ENCODE peak calls at places on chromosomes 2 and 18, in four cellular contexts. One of them, this sample, is unnamed.

GRCh38 chr18:13548106-13548819 is 178.1 kb downstream of the FAM210A start:
- DNase-seq in fibroblast of lung: no peak
- DNase-seq in GM12878: no peak
- DNase-seq in OCI-LY7: no peak
- DNase-seq in this sample: no peak

GRCh38 chr2:240462073-240462703 is 26.7 kb downstream of the GPC1 start:
- DNase-seq in GM12878: no peak
- DNase-seq in fibroblast of lung: no peak
- DNase-seq in OCI-LY7: no peak
- DNase-seq in this sample: no peak

GRCh38 chr18:76490701-76491171 is 4.3 kb downstream of the ZNF516 start:
- DNase-seq in GM12878: no peak
- DNase-seq in OCI-LY7: no peak
- DNase-seq in fibroblast of lung: peak; percentile 30
- DNase-seq in this sample: peak; percentile 55

GRCh38 chr2:46489430-46489829 is 10.1 kb downstream of the TMEM247 start:
- DNase-seq in OCI-LY7: no peak
- DNase-seq in GM12878: no peak
- DNase-seq in fibroblast of lung: no peak
- DNase-seq in this sample: peak; percentile 30

GRCh38 chr2:44598731-44599529 is 237.2 kb downstream of the CAMKMT start:
- DNase-seq in fibroblast of lung: no peak
- DNase-seq in OCI-LY7: no peak
- DNase-seq in GM12878: no peak
- DNase-seq in this sample: no peak

GRCh38 chr2:177799531-177799930 is 273.0 kb downstream of the PDE11A start:
- DNase-seq in OCI-LY7: peak; percentile 12
- DNase-seq in GM12878: no peak
- DNase-seq in fibroblast of lung: peak; percentile 30
- DNase-seq in this sample: no peak

GRCh38 chr2:180205616-180206271 is 198.6 kb upstream of the CWC22 start:
- DNase-seq in GM12878: no peak
- DNase-seq in fibroblast of lung: peak; percentile 16
- DNase-seq in OCI-LY7: no peak
- DNase-seq in this sample: no peak

GRCh38 chr18:36504928-36505327 is 207.4 kb downstream of the FHOD3 start:
- DNase-seq in fibroblast of lung: peak; percentile 60
- DNase-seq in OCI-LY7: no peak
- DNase-seq in GM12878: no peak
- DNase-seq in this sample: no peak

GRCh38 chr2:197146995-197147394 is 163.6 kb downstream of the ANKRD44 start:
- DNase-seq in fibroblast of lung: no peak
- DNase-seq in GM12878: no peak
- DNase-seq in OCI-LY7: no peak
- DNase-seq in this sample: no peak

GRCh38 chr2:153478289-153479261 is at the start of gene RPRM:
- DNase-seq in fibroblast of lung: peak; percentile 54
- DNase-seq in GM12878: no peak
- DNase-seq in OCI-LY7: no peak
- DNase-seq in this sample: peak; percentile 84

GRCh38 chr2:120662046-120662445 is 73.6 kb upstream of the GLI2 start:
- DNase-seq in fibroblast of lung: no peak
- DNase-seq in GM12878: no peak
- DNase-seq in OCI-LY7: no peak
- DNase-seq in this sample: no peak

GRCh38 chr2:127530245-127531132 is 4.2 kb upstream of the IWS1 start:
- DNase-seq in GM12878: no peak
- DNase-seq in fibroblast of lung: no peak
- DNase-seq in OCI-LY7: no peak
- DNase-seq in this sample: no peak

GRCh38 chr18:34595673-34596072 is 114.4 kb upstream of the DTNA start:
- DNase-seq in GM12878: no peak
- DNase-seq in fibroblast of lung: peak; percentile 36
- DNase-seq in OCI-LY7: no peak
- DNase-seq in this sample: no peak

GRCh38 chr18:47457614-47458013 is 206.2 kb upstream of the SKOR2 start:
- DNase-seq in OCI-LY7: no peak
- DNase-seq in GM12878: no peak
- DNase-seq in fibroblast of lung: no peak
- DNase-seq in this sample: no peak

GRCh38 chr2:186576614-186577013 is 13.2 kb upstream of the ITGAV start:
- DNase-seq in fibroblast of lung: peak; percentile 83
- DNase-seq in OCI-LY7: no peak
- DNase-seq in GM12878: no peak
- DNase-seq in this sample: no peak

GRCh38 chr2:218033590-218034496 is 31.0 kb upstream of the TNS1 start:
- DNase-seq in OCI-LY7: no peak
- DNase-seq in fibroblast of lung: no peak
- DNase-seq in GM12878: no peak
- DNase-seq in this sample: no peak

GRCh38 chr2:73917696-73918207 is 8.9 kb upstream of the DGUOK start:
- DNase-seq in OCI-LY7: no peak
- DNase-seq in GM12878: no peak
- DNase-seq in fibroblast of lung: no peak
- DNase-seq in this sample: no peak

GRCh38 chr18:42437646-42438045 is 482.6 kb downstream of the PIK3C3 start:
- DNase-seq in GM12878: no peak
- DNase-seq in OCI-LY7: no peak
- DNase-seq in fibroblast of lung: peak; percentile 80
- DNase-seq in this sample: no peak

GRCh38 chr2:178747767-178748166 is 59.5 kb downstream of the TTN start:
- DNase-seq in OCI-LY7: no peak
- DNase-seq in GM12878: no peak
- DNase-seq in fibroblast of lung: peak; percentile 62
- DNase-seq in this sample: no peak

GRCh38 chr2:67797801-67798535 is 264.8 kb downstream of the C1D start:
- DNase-seq in OCI-LY7: no peak
- DNase-seq in fibroblast of lung: peak; percentile 64
- DNase-seq in GM12878: no peak
- DNase-seq in this sample: no peak

GRCh38 chr2:124213977-124214587 is 189.0 kb downstream of the CNTNAP5 start:
- DNase-seq in OCI-LY7: no peak
- DNase-seq in fibroblast of lung: no peak
- DNase-seq in GM12878: no peak
- DNase-seq in this sample: no peak

GRCh38 chr2:5442736-5443135 is 249.4 kb upstream of the SOX11 start:
- DNase-seq in fibroblast of lung: no peak
- DNase-seq in GM12878: no peak
- DNase-seq in OCI-LY7: no peak
- DNase-seq in this sample: no peak

GRCh38 chr18:78123926-78124797 is 855.5 kb upstream of the SALL3 start:
- DNase-seq in OCI-LY7: no peak
- DNase-seq in fibroblast of lung: no peak
- DNase-seq in GM12878: no peak
- DNase-seq in this sample: no peak

GRCh38 chr2:84427235-84428138 is 31.6 kb downstream of the SUCLG1 start:
- DNase-seq in GM12878: no peak
- DNase-seq in fibroblast of lung: peak; percentile 72
- DNase-seq in OCI-LY7: no peak
- DNase-seq in this sample: no peak

GRCh38 chr2:136990316-136990715 is 225.0 kb downstream of the THSD7B start:
- DNase-seq in OCI-LY7: no peak
- DNase-seq in GM12878: no peak
- DNase-seq in fibroblast of lung: no peak
- DNase-seq in this sample: no peak

GRCh38 chr2:71505086-71505769 is 51.9 kb downstream of the DYSF start:
- DNase-seq in OCI-LY7: no peak
- DNase-seq in fibroblast of lung: no peak
- DNase-seq in GM12878: no peak
- DNase-seq in this sample: peak; percentile 32

GRCh38 chr2:204625135-204625534 is 79.9 kb downstream of the PARD3B start:
- DNase-seq in OCI-LY7: no peak
- DNase-seq in GM12878: no peak
- DNase-seq in fibroblast of lung: peak; percentile 13
- DNase-seq in this sample: peak; percentile 22

GRCh38 chr2:21694079-21694478 is 570.3 kb downstream of the TDRD15 start:
- DNase-seq in fibroblast of lung: no peak
- DNase-seq in OCI-LY7: no peak
- DNase-seq in GM12878: no peak
- DNase-seq in this sample: no peak

GRCh38 chr2:101724113-101724450 is 26.6 kb downstream of the MAP4K4 start:
- DNase-seq in fibroblast of lung: no peak
- DNase-seq in OCI-LY7: no peak
- DNase-seq in GM12878: no peak
- DNase-seq in this sample: no peak

GRCh38 chr2:177254433-177255226 is 9.9 kb downstream of the NFE2L2 start:
- DNase-seq in OCI-LY7: no peak
- DNase-seq in fibroblast of lung: peak; percentile 59
- DNase-seq in GM12878: no peak
- DNase-seq in this sample: peak; percentile 80

GRCh38 chr2:143684731-143685364 is 555.6 kb downstream of the ARHGAP15 start:
- DNase-seq in OCI-LY7: no peak
- DNase-seq in GM12878: no peak
- DNase-seq in fibroblast of lung: no peak
- DNase-seq in this sample: no peak
- H3K9me3 ChIP-seq in OCI-LY7: no peaks in the 10 kb centered on the region
- H3K9me3 ChIP-seq in GM12878: no peaks in the 10 kb centered on the region
- H3K9me3 ChIP-seq in fibroblast of lung: no peaks in the 10 kb centered on the region
- H3K9me3 ChIP-seq in this sample: no peaks in the 10 kb centered on the region

GRCh38 chr2:65485839-65486238 is 53.4 kb upstream of the SPRED2 start:
- DNase-seq in OCI-LY7: no peak
- DNase-seq in GM12878: no peak
- DNase-seq in fibroblast of lung: no peak
- DNase-seq in this sample: no peak

GRCh38 chr2:65488527-65488926 is 56.1 kb upstream of the SPRED2 start:
- DNase-seq in fibroblast of lung: no peak
- DNase-seq in GM12878: no peak
- DNase-seq in OCI-LY7: no peak
- DNase-seq in this sample: no peak

GRCh38 chr2:65486802-65487201 is 54.4 kb upstream of the SPRED2 start:
- DNase-seq in GM12878: no peak
- DNase-seq in OCI-LY7: no peak
- DNase-seq in fibroblast of lung: no peak
- DNase-seq in this sample: no peak

GRCh38 chr2:65487404-65487803 is 55.0 kb upstream of the SPRED2 start:
- DNase-seq in GM12878: no peak
- DNase-seq in fibroblast of lung: no peak
- DNase-seq in OCI-LY7: no peak
- DNase-seq in this sample: no peak

GRCh38 chr2:65486282-65486681 is 53.9 kb upstream of the SPRED2 start:
- DNase-seq in OCI-LY7: no peak
- DNase-seq in fibroblast of lung: no peak
- DNase-seq in GM12878: no peak
- DNase-seq in this sample: no peak
- H3K9me3 ChIP-seq in OCI-LY7: no peaks in the 10 kb centered on the region
- H3K9me3 ChIP-seq in fibroblast of lung: no peaks in the 10 kb centered on the region
- H3K9me3 ChIP-seq in GM12878: peaks cover 2% of the 10 kb centered on the region
- H3K9me3 ChIP-seq in this sample: no peaks in the 10 kb centered on the region

DNA sequence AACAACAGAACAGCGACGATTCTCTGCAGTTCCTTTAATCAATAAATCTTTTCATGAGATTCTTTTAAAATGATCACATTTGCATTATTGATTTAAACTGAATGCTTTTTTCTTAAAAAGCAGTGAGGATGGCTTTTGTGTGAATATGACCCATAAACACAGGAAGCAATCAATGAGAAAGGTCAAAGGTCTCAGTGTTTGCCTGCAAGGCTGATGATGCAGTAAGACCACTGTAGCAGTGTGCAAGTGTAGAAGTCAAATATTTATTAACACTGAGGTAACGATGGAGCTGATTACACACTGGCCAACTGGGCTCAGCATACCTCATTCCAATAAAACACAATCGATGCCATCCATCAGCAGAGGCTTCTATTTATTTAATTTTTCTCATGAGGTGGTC is 633.5 kb downstream of the DCDC2C start:
- DNase-seq in GM12878: no peak
- DNase-seq in fibroblast of lung: no peak
- DNase-seq in OCI-LY7: no peak
- DNase-seq in this sample: no peak
- H3K9me3 ChIP-seq in GM12878: no peaks in the 10 kb centered on the region
- H3K9me3 ChIP-seq in fibroblast of lung: no peaks in the 10 kb centered on the region
- H3K9me3 ChIP-seq in OCI-LY7: no peaks in the 10 kb centered on the region
- H3K9me3 ChIP-seq in this sample: no peaks in the 10 kb centered on the region

GRCh38 chr2:116095636-116096035 is 1653.2 kb downstream of the DPP10 start:
- DNase-seq in OCI-LY7: no peak
- DNase-seq in fibroblast of lung: no peak
- DNase-seq in GM12878: no peak
- DNase-seq in this sample: no peak
- H3K9me3 ChIP-seq in OCI-LY7: no peaks in the 10 kb centered on the region
- H3K9me3 ChIP-seq in fibroblast of lung: no peaks in the 10 kb centered on the region
- H3K9me3 ChIP-seq in GM12878: no peaks in the 10 kb centered on the region
- H3K9me3 ChIP-seq in this sample: no peaks in the 10 kb centered on the region

GRCh38 chr2:95049088-95049955 is 23.8 kb downstream of the MAL start:
- DNase-seq in fibroblast of lung: no peak
- DNase-seq in GM12878: no peak
- DNase-seq in OCI-LY7: no peak
- DNase-seq in this sample: no peak
- H3K9me3 ChIP-seq in fibroblast of lung: no peaks in the 10 kb centered on the region
- H3K9me3 ChIP-seq in GM12878: no peaks in the 10 kb centered on the region
- H3K9me3 ChIP-seq in OCI-LY7: no peaks in the 10 kb centered on the region
- H3K9me3 ChIP-seq in this sample: no peaks in the 10 kb centered on the region

GRCh38 chr2:173327421-173327820 is 27.3 kb upstream of the CDCA7 start:
- DNase-seq in GM12878: no peak
- DNase-seq in OCI-LY7: no peak
- DNase-seq in fibroblast of lung: no peak
- DNase-seq in this sample: no peak

GRCh38 chr2:173323371-173323770 is 31.3 kb upstream of the CDCA7 start:
- DNase-seq in fibroblast of lung: no peak
- DNase-seq in OCI-LY7: no peak
- DNase-seq in GM12878: no peak
- DNase-seq in this sample: no peak

DNA sequence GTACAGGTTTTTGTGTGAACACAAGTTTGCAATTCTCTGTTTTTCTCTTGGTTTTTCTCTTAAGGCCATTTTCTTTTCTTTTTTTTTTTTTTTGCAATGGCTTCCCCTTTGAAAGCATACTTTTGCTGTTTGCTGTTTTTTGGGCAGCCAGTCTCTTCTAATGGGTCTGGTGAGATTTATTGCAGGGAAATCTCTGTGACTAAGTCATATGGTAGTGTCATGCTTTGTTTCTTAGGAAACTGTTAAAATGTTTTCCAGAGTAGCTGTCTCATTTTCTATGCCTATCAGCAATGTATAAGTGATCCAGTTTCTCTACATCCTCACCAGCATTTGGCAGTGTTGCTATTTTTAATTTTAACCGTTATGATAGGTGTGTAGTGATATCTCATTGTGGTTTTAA is 27.9 kb upstream of the CDCA7 start:
- DNase-seq in GM12878: no peak
- DNase-seq in fibroblast of lung: peak; percentile 25
- DNase-seq in OCI-LY7: no peak
- DNase-seq in this sample: no peak
- H3K9me3 ChIP-seq in GM12878: no peaks in the 10 kb centered on the region
- H3K9me3 ChIP-seq in fibroblast of lung: no peaks in the 10 kb centered on the region
- H3K9me3 ChIP-seq in OCI-LY7: peaks cover 4% of the 10 kb centered on the region
- H3K9me3 ChIP-seq in this sample: no peaks in the 10 kb centered on the region

DNA sequence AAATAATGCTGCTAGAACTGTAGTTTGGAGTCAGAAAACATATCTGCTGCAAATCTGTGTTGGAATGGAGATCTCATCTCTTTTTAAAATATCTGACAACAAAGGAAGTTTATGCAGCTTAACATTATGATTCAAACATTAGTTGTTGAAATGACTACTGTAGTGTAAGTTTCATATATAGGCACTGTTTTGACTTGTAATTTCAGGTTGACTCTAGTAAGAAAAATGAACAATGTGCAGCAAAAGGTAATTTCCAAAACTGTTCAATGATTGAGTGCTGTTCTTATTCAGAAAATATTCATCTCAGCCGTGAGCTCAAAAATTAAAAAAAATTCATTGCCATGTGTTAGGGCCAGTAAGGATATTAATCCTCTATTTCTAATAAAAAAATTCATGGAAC is 48.5 kb downstream of the CCDC138 start:
- DNase-seq in fibroblast of lung: no peak
- DNase-seq in OCI-LY7: no peak
- DNase-seq in GM12878: no peak
- DNase-seq in this sample: no peak
- H3K9me3 ChIP-seq in fibroblast of lung: no peaks in the 10 kb centered on the region
- H3K9me3 ChIP-seq in OCI-LY7: peaks cover 31% of the 10 kb centered on the region
- H3K9me3 ChIP-seq in GM12878: no peaks in the 10 kb centered on the region
- H3K9me3 ChIP-seq in this sample: no peaks in the 10 kb centered on the region